ENCODE peak calls at places on chromosomes 7 and 10, in five cellular contexts. P is CD8-positive, alpha-beta T cell; U is thoracic aorta; W is transverse colon; D is H9. T is an unnamed sample. For H3K27me3 and H3K4me1, the result is how much of the 10 kb centered on the place peaks cover.

GRCh38 chr10:17665742-17666141 is 21.8 kb downstream of the STAM start:
- DNase-seq in P (no peak), U (no peak), W (no peak), D (no peak), T (no peak)

GRCh38 chr7:64883113-64883905 is 19.8 kb upstream of the ZNF273 start:
- DNase-seq in P (no peak), U (no peak), W (no peak), D (peak), T (no peak)

GRCh38 chr10:124009616-124010015 is 83.8 kb downstream of the CHST15 start:
- DNase-seq in P (no peak), U (no peak), W (no peak), D (no peak), T (no peak)

GRCh38 chr7:129896568-129897382 is 56.0 kb downstream of the UBE2H start:
- DNase-seq in P (no peak), U (no peak), W (no peak), D (no peak), T (no peak)

GRCh38 chr7:42407828-42408227 is 170.8 kb upstream of the GLI3 start:
- DNase-seq in P (no peak), U (no peak), W (no peak), D (no peak), T (no peak)

GRCh38 chr10:58784361-58784760 is 271.7 kb downstream of the BICC1 start:
- DNase-seq in P (no peak), U (no peak), W (no peak), D (no peak), T (no peak)

GRCh38 chr10:24668247-24668646 is 55.4 kb downstream of the ARHGAP21 start:
- DNase-seq in P (no peak), U (no peak), W (no peak), D (no peak), T (no peak)

GRCh38 chr7:95141755-95142154 is 182.6 kb downstream of the PON1 start:
- DNase-seq in P (no peak), U (no peak), W (no peak), D (no peak), T (no peak)

GRCh38 chr7:28926871-28927597 is 31.1 kb downstream of the TRIL start:
- DNase-seq in P (peak), U (peak), W (peak), D (peak), T (peak)

GRCh38 chr7:45456747-45457146 is 117.4 kb upstream of the ADCY1 start:
- DNase-seq in P (no peak), U (no peak), W (no peak), D (no peak), T (no peak)

GRCh38 chr7:81308643-81309354 is 389.9 kb upstream of the SEMA3C start:
- DNase-seq in P (no peak), U (no peak), W (no peak), D (no peak), T (no peak)

GRCh38 chr10:97701438-97702064 is 12.0 kb upstream of the MARVELD1 start:
- DNase-seq in P (no peak), U (no peak), W (peak), D (peak), T (peak)

GRCh38 chr10:91875779-91876178 is 33.5 kb downstream of the FGFBP3 start:
- DNase-seq in P (no peak), U (no peak), W (no peak), D (no peak), T (no peak)

GRCh38 chr10:91875156-91875555 is 34.1 kb downstream of the FGFBP3 start:
- DNase-seq in P (no peak), U (no peak), W (no peak), D (no peak), T (no peak)

GRCh38 chr10:91883549-91884542 is 25.4 kb downstream of the FGFBP3 start:
- DNase-seq in P (no peak), U (peak), W (no peak), D (peak), T (no peak)

GRCh38 chr10:91879514-91880170 is 29.6 kb downstream of the FGFBP3 start:
- DNase-seq in P (no peak), U (no peak), W (no peak), D (no peak), T (no peak)

GRCh38 chr10:91880310-91880709 is 29.0 kb downstream of the FGFBP3 start:
- DNase-seq in P (no peak), U (no peak), W (no peak), D (no peak), T (no peak)
- TF ChIP-seq CTCF in P (no peak), U (peak), W (no peak), D (peak), T (no peak)

GRCh38 chr10:71396084-71396713 is 521 bp upstream of the CDH23 start:
- DNase-seq in P (no peak), U (no peak), W (peak), D (peak), T (no peak)
- H3K27me3 ChIP-seq in P (under half), U (under half), W (half or more), D (under half), T (under half)

GRCh38 chr10:86521620-86522384 is at the start of gene WAPL:
- DNase-seq in P (peak), U (peak), W (peak), D (peak), T (peak)
- H3K4me1 ChIP-seq in P (under half), U (under half), W (under half), D (under half), T (under half)

DNA sequence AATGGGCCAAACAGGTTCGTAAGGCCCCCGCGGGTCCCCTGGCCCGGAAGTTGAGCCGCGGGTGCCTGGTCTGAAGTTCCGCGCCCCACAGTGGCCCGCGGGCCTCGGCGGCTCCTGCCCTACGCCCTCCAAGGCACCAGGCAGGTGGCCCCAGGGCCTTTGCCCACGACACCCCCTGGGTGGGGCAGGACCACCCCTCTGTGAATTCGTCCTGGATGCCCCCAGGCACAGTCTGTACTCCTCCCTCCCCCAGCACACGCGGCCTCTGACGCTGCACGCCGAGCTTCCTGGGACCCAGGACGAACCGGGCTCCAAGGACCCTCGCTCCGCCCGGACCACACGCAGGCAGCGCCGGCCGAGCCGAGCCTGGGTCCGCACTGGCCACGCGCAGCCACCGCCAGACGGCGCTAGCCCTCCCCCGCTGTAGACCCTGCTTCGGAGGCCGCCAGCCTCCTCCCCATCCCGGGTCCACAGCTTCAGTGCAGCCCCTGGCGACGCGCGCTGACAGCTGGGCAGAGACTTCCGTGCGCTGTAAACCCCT is 810 bp upstream of the TCERG1L start:
- DNase-seq in P (no peak), U (no peak), W (no peak), D (peak), T (no peak)
- TF ChIP-seq CTCF in P (no peak), U (no peak), W (no peak), D (peak), T (no peak)

GRCh38 chr10:15478950-15479349 is 107.9 kb upstream of the FAM171A1 start:
- DNase-seq in P (no peak), U (no peak), W (no peak), D (no peak), T (no peak)
- H3K27me3 ChIP-seq in P (under half), U (under half), W (under half), D (under half), T (under half)

DNA sequence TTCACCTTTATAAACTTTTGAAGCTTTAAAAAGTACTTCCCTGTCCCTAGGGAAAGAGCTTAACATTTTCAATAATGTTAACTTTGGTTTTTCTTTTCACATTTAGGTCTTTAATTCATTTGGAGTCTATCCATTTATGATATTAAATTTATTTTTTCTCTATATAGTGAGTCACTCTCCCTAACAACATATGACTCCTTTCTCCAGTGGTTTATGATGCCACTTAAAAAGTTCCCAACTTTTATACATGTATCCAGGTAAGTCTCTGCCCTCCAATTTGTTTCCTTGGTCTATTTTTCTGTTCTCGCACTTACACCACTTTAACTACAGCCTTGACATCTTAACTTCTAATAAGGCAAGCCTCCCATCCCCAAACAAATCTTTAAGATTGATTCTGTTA is 3.5 kb downstream of the CACUL1 start:
- DNase-seq in P (no peak), U (no peak), W (no peak), D (no peak), T (no peak)
- H3K4me1 ChIP-seq in P (under half), U (under half), W (under half), D (under half), T (under half)

GRCh38 chr7:22550514-22551010 is 50.6 kb upstream of the STEAP1B start:
- DNase-seq in P (no peak), U (no peak), W (no peak), D (no peak), T (no peak)
- TF ChIP-seq CTCF in P (no peak), U (no peak), W (no peak), D (no peak), T (no peak)

DNA sequence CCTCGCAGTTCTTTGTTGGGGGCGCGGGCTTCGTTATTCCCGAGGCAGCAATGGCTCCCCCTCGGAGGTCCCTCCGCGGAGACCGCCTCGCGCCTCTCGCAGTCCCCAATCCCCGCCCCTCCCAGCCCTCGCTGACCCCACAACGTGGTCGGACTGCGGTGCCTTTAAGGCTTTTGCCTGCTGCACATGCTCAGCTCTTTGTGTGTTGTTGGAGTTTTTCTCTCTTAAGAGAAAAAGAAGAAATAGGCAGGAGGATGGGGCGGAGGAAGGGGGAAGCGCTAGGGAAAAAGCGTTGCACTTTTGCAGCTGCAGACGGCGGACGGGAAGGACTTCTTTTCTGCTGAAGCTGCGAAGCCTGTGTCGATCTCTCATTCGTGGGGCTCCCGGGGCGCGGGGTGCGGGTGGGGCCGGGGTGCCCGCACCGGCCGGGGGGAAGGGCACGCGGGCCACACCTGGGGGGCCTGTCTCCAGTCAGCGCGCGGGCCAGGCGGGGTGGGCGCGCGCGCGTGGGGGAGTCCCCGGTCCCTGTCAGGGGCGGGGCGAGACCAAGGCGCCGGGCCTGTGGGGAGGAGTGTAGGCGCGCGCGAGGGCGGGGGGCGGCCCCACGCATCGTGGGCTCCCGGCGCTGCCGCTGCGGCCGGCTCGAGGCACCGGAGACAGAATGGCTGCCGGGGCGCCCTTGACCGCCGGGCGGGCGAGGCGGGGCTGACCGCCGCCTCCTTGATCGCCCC is 445 bp upstream of the ATRNL1 start:
- DNase-seq in P (no peak), U (no peak), W (peak), D (peak), T (no peak)
- H3K27me3 ChIP-seq in P (under half), U (under half), W (half or more), D (under half), T (under half)

GRCh38 chr10:227014-227413 is 91.8 kb downstream of the ZMYND11 start:
- DNase-seq in P (no peak), U (no peak), W (no peak), D (no peak), T (no peak)
- H3K4me1 ChIP-seq in P (under half), U (under half), W (under half), D (under half), T (under half)

GRCh38 chr7:134750083-134751062 is 29.1 kb upstream of the CALD1 start:
- DNase-seq in P (peak), U (no peak), W (peak), D (peak), T (peak)
- TF ChIP-seq CTCF in P (peak), U (peak), W (peak), D (peak), T (peak)

T was measured in lung.